ENCODE peak calls at places on chromosome 10, in seven cellular contexts. One of them, this sample, is unnamed.

GRCh38 chr10:101843032-101843991 is at the start of gene KCNIP2:
- DNase-seq in fibroblast of the aortic adventitia: no peak
- DNase-seq in adrenal gland: peak; percentile 47
- DNase-seq in GM19239: no peak
- DNase-seq in mucosa of gallbladder: no peak
- DNase-seq in effector memory CD8-positive, alpha-beta T cell: peak; percentile 49
- DNase-seq in GM23338: peak; percentile 92
- DNase-seq in this sample: peak; percentile 45

GRCh38 chr10:68406815-68407585 is at the start of gene RUFY2:
- DNase-seq in fibroblast of the aortic adventitia: peak; percentile 73
- DNase-seq in adrenal gland: peak; percentile 80
- DNase-seq in GM19239: peak; percentile 86
- DNase-seq in mucosa of gallbladder: peak; percentile 64
- DNase-seq in effector memory CD8-positive, alpha-beta T cell: peak; percentile 78
- DNase-seq in GM23338: peak; percentile 86
- DNase-seq in this sample: peak; percentile 95

GRCh38 chr10:4407783-4408182 is 418.2 kb upstream of the AKR1E2 start:
- DNase-seq in fibroblast of the aortic adventitia: peak; percentile 71
- DNase-seq in adrenal gland: no peak
- DNase-seq in GM19239: no peak
- DNase-seq in mucosa of gallbladder: no peak
- DNase-seq in effector memory CD8-positive, alpha-beta T cell: no peak
- DNase-seq in GM23338: no peak
- DNase-seq in this sample: no peak

GRCh38 chr10:5861269-5862031 is 28.2 kb downstream of the ANKRD16 start:
- DNase-seq in fibroblast of the aortic adventitia: peak; percentile 76
- DNase-seq in adrenal gland: peak; percentile 71
- DNase-seq in GM19239: no peak
- DNase-seq in mucosa of gallbladder: no peak
- DNase-seq in effector memory CD8-positive, alpha-beta T cell: no peak
- DNase-seq in GM23338: no peak
- DNase-seq in this sample: peak; percentile 76

GRCh38 chr10:23543696-23544095 is 104.8 kb downstream of the OTUD1 start:
- DNase-seq in fibroblast of the aortic adventitia: no peak
- DNase-seq in adrenal gland: no peak
- DNase-seq in GM19239: no peak
- DNase-seq in mucosa of gallbladder: no peak
- DNase-seq in effector memory CD8-positive, alpha-beta T cell: no peak
- DNase-seq in GM23338: no peak
- DNase-seq in this sample: no peak

GRCh38 chr10:43044444-43045245 is 32.2 kb upstream of the RET start:
- DNase-seq in fibroblast of the aortic adventitia: no peak
- DNase-seq in adrenal gland: no peak
- DNase-seq in GM19239: no peak
- DNase-seq in mucosa of gallbladder: no peak
- DNase-seq in effector memory CD8-positive, alpha-beta T cell: no peak
- DNase-seq in GM23338: no peak
- DNase-seq in this sample: no peak

GRCh38 chr10:28201666-28202400 is 101.0 kb downstream of the MPP7 start:
- DNase-seq in fibroblast of the aortic adventitia: no peak
- DNase-seq in adrenal gland: no peak
- DNase-seq in GM19239: no peak
- DNase-seq in mucosa of gallbladder: no peak
- DNase-seq in effector memory CD8-positive, alpha-beta T cell: no peak
- DNase-seq in GM23338: no peak
- DNase-seq in this sample: no peak

GRCh38 chr10:104937528-104937927 is 296.4 kb downstream of the SORCS3 start:
- DNase-seq in fibroblast of the aortic adventitia: peak; percentile 83
- DNase-seq in adrenal gland: peak; percentile 88
- DNase-seq in GM19239: no peak
- DNase-seq in mucosa of gallbladder: peak; percentile 64
- DNase-seq in effector memory CD8-positive, alpha-beta T cell: no peak
- DNase-seq in GM23338: no peak
- DNase-seq in this sample: peak; percentile 90

GRCh38 chr10:7671121-7671520 is 4.4 kb upstream of the ITIH5 start:
- DNase-seq in fibroblast of the aortic adventitia: no peak
- DNase-seq in adrenal gland: no peak
- DNase-seq in GM19239: no peak
- DNase-seq in mucosa of gallbladder: no peak
- DNase-seq in effector memory CD8-positive, alpha-beta T cell: no peak
- DNase-seq in GM23338: no peak
- DNase-seq in this sample: no peak

GRCh38 chr10:127068485-127068884 is 127.9 kb downstream of the INSYN2A start:
- DNase-seq in fibroblast of the aortic adventitia: no peak
- DNase-seq in adrenal gland: no peak
- DNase-seq in GM19239: no peak
- DNase-seq in mucosa of gallbladder: no peak
- DNase-seq in effector memory CD8-positive, alpha-beta T cell: no peak
- DNase-seq in GM23338: no peak
- DNase-seq in this sample: no peak

GRCh38 chr10:95756061-95756751 is at the start of gene ENTPD1:
- DNase-seq in fibroblast of the aortic adventitia: no peak
- DNase-seq in adrenal gland: peak; percentile 15
- DNase-seq in GM19239: no peak
- DNase-seq in mucosa of gallbladder: peak; percentile 16
- DNase-seq in effector memory CD8-positive, alpha-beta T cell: no peak
- DNase-seq in GM23338: peak; percentile 59
- DNase-seq in this sample: peak; percentile 31

GRCh38 chr10:91632671-91633550 is at the start of gene PPP1R3C:
- DNase-seq in fibroblast of the aortic adventitia: peak; percentile 91
- DNase-seq in adrenal gland: peak; percentile 94
- DNase-seq in GM19239: peak; percentile 23
- DNase-seq in mucosa of gallbladder: peak; percentile 92
- DNase-seq in effector memory CD8-positive, alpha-beta T cell: no peak
- DNase-seq in GM23338: peak; percentile 92
- DNase-seq in this sample: peak; percentile 93

This sample was measured in astrocyte of the hippocampus.